ENCODE peak calls at places on chromosomes 1 and 21, in seven cellular contexts. P is CD8-positive, alpha-beta memory T cell; X is kidney glomerular epithelial cell; T is RPMI7951; N is activated CD4-positive, alpha-beta T cell treated with anti-CD3 and anti-CD28 coated beads for 24 hours; B is CD8-positive, alpha-beta T cell; L is activated T-helper 1 cell treated with Interleukin-2 at 50 U/mL for 16 hours. Q is an unnamed sample.

GRCh38 chr21:45015469-45015860 is 58.9 kb upstream of the ADARB1 start:
- DNase-seq in P (no peak), X (no peak), T (no peak), N (no peak), B (no peak), L (no peak), Q (no peak)

GRCh38 chr1:67733741-67734690 is 49.0 kb downstream of the GADD45A start:
- DNase-seq in P (no peak), X (no peak), T (no peak), N (no peak), B (no peak), L (no peak), Q (no peak)

GRCh38 chr1:50812346-50812745 is 147.7 kb downstream of the FAF1 start:
- DNase-seq in P (no peak), X (no peak), T (no peak), N (no peak), B (no peak), L (no peak), Q (no peak)

GRCh38 chr1:163168053-163168452 is 34.7 kb downstream of the RGS5 start:
- DNase-seq in P (no peak), X (peak; percentile 99), T (peak; percentile 99), N (no peak), B (no peak), L (no peak), Q (peak; percentile 91)

GRCh38 chr21:36948686-36949085 is 17.8 kb downstream of the HLCS start:
- DNase-seq in P (no peak), X (no peak), T (no peak), N (no peak), B (no peak), L (no peak), Q (no peak)

GRCh38 chr1:220922951-220923350 is 43.7 kb downstream of the HLX start:
- DNase-seq in P (no peak), X (no peak), T (no peak), N (no peak), B (no peak), L (no peak), Q (no peak)

GRCh38 chr21:25871566-25871965 is 136.8 kb downstream of the GABPA start:
- DNase-seq in P (no peak), X (no peak), T (no peak), N (no peak), B (no peak), L (no peak), Q (peak; percentile 19)

GRCh38 chr1:121519042-121519755 is 334.4 kb downstream of the SRGAP2C start:
- DNase-seq in P (peak; percentile 81), X (no peak), T (peak; percentile 41), N (peak; percentile 65), B (peak; percentile 80), L (peak; percentile 78), Q (peak; percentile 52)

GRCh38 chr1:2451744-2452582 is 24.1 kb upstream of the PLCH2 start:
- DNase-seq in P (no peak), X (peak; percentile 93), T (peak; percentile 87), N (no peak), B (no peak), L (no peak), Q (peak; percentile 84)

GRCh38 chr1:53643061-53643880 is 95.7 kb downstream of the GLIS1 start:
- DNase-seq in P (no peak), X (no peak), T (no peak), N (no peak), B (no peak), L (no peak), Q (no peak)

GRCh38 chr1:162285149-162285561 is 91.5 kb downstream of the SPATA46 start:
- DNase-seq in P (no peak), X (no peak), T (no peak), N (no peak), B (no peak), L (no peak), Q (no peak)

Q was measured in ACHN.